ENCODE peak calls at places on chromosomes 16 and 17, in five cellular contexts. U is Daoy; X is MM.1S; F is AG10803; Y is activated CD8-positive, alpha-beta memory T cell treated with anti-CD3 and anti-CD28 coated beads for 1 hour. S is an unnamed sample.
A peak's percentile ranks its signal among the peaks of the same experiment; 100 is the strongest.

GRCh38 chr16:88356727-88357199 is 26.0 kb upstream of the ZNF469 start:
- DNase-seq in U (no peak), X (no peak), F (no peak), Y (no peak), S (no peak)

GRCh38 chr16:71846443-71846842 is 667 bp downstream of the ATXN1L start:
- DNase-seq in U (no peak), X (peak; percentile 77), F (peak; percentile 17), Y (no peak), S (peak; percentile 6)

GRCh38 chr16:69865701-69866100 is 85.4 kb upstream of the CLEC18A start:
- DNase-seq in U (peak; percentile 59), X (no peak), F (peak; percentile 52), Y (no peak), S (no peak)

GRCh38 chr17:48636177-48637018 is 10.2 kb upstream of the HOXB9 start:
- DNase-seq in U (peak; percentile 89), X (peak; percentile 96), F (peak; percentile 78), Y (peak; percentile 52), S (peak; percentile 49)

GRCh38 chr16:80580109-80580832 is 39.5 kb downstream of the DYNLRB2 start:
- DNase-seq in U (peak; percentile 43), X (peak; percentile 13), F (peak; percentile 72), Y (peak; percentile 25), S (no peak)

GRCh38 chr17:41907185-41907556 is 11.6 kb downstream of the ACLY start:
- DNase-seq in U (peak; percentile 70), X (no peak), F (peak; percentile 75), Y (no peak), S (no peak)

GRCh38 chr17:17060930-17061329 is 18.7 kb downstream of the MPRIP start:
- DNase-seq in U (no peak), X (no peak), F (no peak), Y (no peak), S (no peak)

GRCh38 chr17:41324180-41325075 is 8.9 kb upstream of the KRTAP17-1 start:
- DNase-seq in U (peak; percentile 33), X (peak; percentile 23), F (no peak), Y (no peak), S (peak; percentile 51)

GRCh38 chr17:29518359-29518758 is 48.5 kb downstream of the ABHD15 start:
- DNase-seq in U (no peak), X (no peak), F (no peak), Y (no peak), S (no peak)